ENCODE peak calls at places on chromosomes 3 and 15, in seven cellular contexts. One of them, this sample, is unnamed.

GRCh38 chr3:52529376-52530333 is 4.0 kb downstream of the NT5DC2 start:
- DNase-seq in AG09309: no peak
- DNase-seq in dermis microvascular lymphatic vessel endothelial cell: no peak
- DNase-seq in Right ventricle myocardium superior: peak; percentile 72
- DNase-seq in nephron progenitor cell: no peak
- DNase-seq in KG1: no peak
- DNase-seq in EL: no peak
- DNase-seq in this sample: peak; percentile 57

GRCh38 chr3:177382944-177383343 is 185.7 kb upstream of the TBL1XR1 start:
- DNase-seq in EL: no peak
- DNase-seq in KG1: no peak
- DNase-seq in nephron progenitor cell: no peak
- DNase-seq in Right ventricle myocardium superior: peak; percentile 56
- DNase-seq in dermis microvascular lymphatic vessel endothelial cell: no peak
- DNase-seq in AG09309: no peak
- DNase-seq in this sample: no peak

GRCh38 chr3:128188326-128188725 is 35.0 kb downstream of the EEFSEC start:
- DNase-seq in nephron progenitor cell: no peak
- DNase-seq in AG09309: no peak
- DNase-seq in EL: peak; percentile 23
- DNase-seq in Right ventricle myocardium superior: no peak
- DNase-seq in KG1: no peak
- DNase-seq in dermis microvascular lymphatic vessel endothelial cell: no peak
- DNase-seq in this sample: peak; percentile 42

GRCh38 chr3:184741798-184742675 is 30.2 kb upstream of the MAGEF1 start:
- DNase-seq in Right ventricle myocardium superior: no peak
- DNase-seq in KG1: no peak
- DNase-seq in EL: no peak
- DNase-seq in dermis microvascular lymphatic vessel endothelial cell: no peak
- DNase-seq in AG09309: no peak
- DNase-seq in nephron progenitor cell: no peak
- DNase-seq in this sample: no peak

GRCh38 chr3:192339214-192339613 is 388.1 kb downstream of the FGF12 start:
- DNase-seq in Right ventricle myocardium superior: no peak
- DNase-seq in dermis microvascular lymphatic vessel endothelial cell: no peak
- DNase-seq in AG09309: no peak
- DNase-seq in nephron progenitor cell: no peak
- DNase-seq in EL: no peak
- DNase-seq in KG1: no peak
- DNase-seq in this sample: no peak

GRCh38 chr15:67784856-67785430 is 40.4 kb upstream of the SKOR1 start:
- DNase-seq in KG1: no peak
- DNase-seq in nephron progenitor cell: no peak
- DNase-seq in dermis microvascular lymphatic vessel endothelial cell: no peak
- DNase-seq in EL: no peak
- DNase-seq in Right ventricle myocardium superior: no peak
- DNase-seq in AG09309: no peak
- DNase-seq in this sample: no peak

GRCh38 chr15:60326824-60327654 is 70.7 kb downstream of the ANXA2 start:
- DNase-seq in EL: peak; percentile 62
- DNase-seq in nephron progenitor cell: peak; percentile 30
- DNase-seq in Right ventricle myocardium superior: no peak
- DNase-seq in KG1: peak; percentile 45
- DNase-seq in AG09309: peak; percentile 21
- DNase-seq in dermis microvascular lymphatic vessel endothelial cell: peak; percentile 58
- DNase-seq in this sample: peak; percentile 86

GRCh38 chr3:116069024-116069423 is 376.3 kb downstream of the LSAMP start:
- DNase-seq in EL: no peak
- DNase-seq in KG1: no peak
- DNase-seq in AG09309: no peak
- DNase-seq in dermis microvascular lymphatic vessel endothelial cell: no peak
- DNase-seq in Right ventricle myocardium superior: no peak
- DNase-seq in nephron progenitor cell: no peak
- DNase-seq in this sample: no peak

GRCh38 chr15:48855501-48856440 is 22.2 kb upstream of the EID1 start:
- DNase-seq in dermis microvascular lymphatic vessel endothelial cell: peak; percentile 55
- DNase-seq in EL: peak; percentile 63
- DNase-seq in nephron progenitor cell: peak; percentile 5
- DNase-seq in Right ventricle myocardium superior: no peak
- DNase-seq in KG1: no peak
- DNase-seq in AG09309: peak; percentile 31
- DNase-seq in this sample: peak; percentile 59

GRCh38 chr15:101115887-101116680 is 135.8 kb downstream of the CHSY1 start:
- DNase-seq in AG09309: no peak
- DNase-seq in nephron progenitor cell: peak; percentile 40
- DNase-seq in EL: peak; percentile 18
- DNase-seq in dermis microvascular lymphatic vessel endothelial cell: no peak
- DNase-seq in KG1: no peak
- DNase-seq in Right ventricle myocardium superior: peak; percentile 71
- DNase-seq in this sample: peak; percentile 90

GRCh38 chr3:58102976-58103447 is 94.8 kb downstream of the FLNB start:
- DNase-seq in Right ventricle myocardium superior: no peak
- DNase-seq in EL: no peak
- DNase-seq in dermis microvascular lymphatic vessel endothelial cell: no peak
- DNase-seq in nephron progenitor cell: no peak
- DNase-seq in KG1: no peak
- DNase-seq in AG09309: no peak
- DNase-seq in this sample: peak; percentile 59